ENCODE peak calls at places on chromosomes 12 and 14, in nine cellular contexts. One of them, this sample, is unnamed.

GRCh38 chr12:88958153-88958552 is 377.9 kb upstream of the KITLG start:
- DNase-seq in Peyer's patch: no peak
- DNase-seq in astrocyte: no peak
- DNase-seq in aorta: no peak
- DNase-seq in RWPE2: no peak
- DNase-seq in AG09309: no peak
- DNase-seq in effector memory CD4-positive, alpha-beta T cell: no peak
- DNase-seq in astrocyte of the spinal cord: no peak
- DNase-seq in fibroblast of mammary gland: no peak
- DNase-seq in this sample: no peak

GRCh38 chr12:57176846-57177245 is 29.4 kb upstream of the LRP1-AS start:
- DNase-seq in Peyer's patch: no peak
- DNase-seq in astrocyte: no peak
- DNase-seq in aorta: no peak
- DNase-seq in RWPE2: no peak
- DNase-seq in AG09309: no peak
- DNase-seq in effector memory CD4-positive, alpha-beta T cell: no peak
- DNase-seq in astrocyte of the spinal cord: no peak
- DNase-seq in fibroblast of mammary gland: peak
- DNase-seq in this sample: no peak

GRCh38 chr14:54220122-54220691 is 176.6 kb upstream of the CDKN3 start:
- DNase-seq in Peyer's patch: no peak
- DNase-seq in astrocyte: no peak
- DNase-seq in aorta: no peak
- DNase-seq in RWPE2: no peak
- DNase-seq in AG09309: no peak
- DNase-seq in effector memory CD4-positive, alpha-beta T cell: no peak
- DNase-seq in astrocyte of the spinal cord: no peak
- DNase-seq in fibroblast of mammary gland: no peak
- DNase-seq in this sample: no peak

GRCh38 chr12:89244536-89244935 is 107.8 kb downstream of the DUSP6 start:
- DNase-seq in Peyer's patch: no peak
- DNase-seq in astrocyte: peak
- DNase-seq in aorta: no peak
- DNase-seq in RWPE2: no peak
- DNase-seq in AG09309: no peak
- DNase-seq in effector memory CD4-positive, alpha-beta T cell: no peak
- DNase-seq in astrocyte of the spinal cord: no peak
- DNase-seq in fibroblast of mammary gland: peak
- DNase-seq in this sample: no peak

GRCh38 chr12:6438345-6438744 is 6.4 kb upstream of the CD27 start:
- DNase-seq in Peyer's patch: no peak
- DNase-seq in astrocyte: no peak
- DNase-seq in aorta: no peak
- DNase-seq in RWPE2: peak
- DNase-seq in AG09309: no peak
- DNase-seq in effector memory CD4-positive, alpha-beta T cell: no peak
- DNase-seq in astrocyte of the spinal cord: no peak
- DNase-seq in fibroblast of mammary gland: no peak
- DNase-seq in this sample: no peak

GRCh38 chr14:48430805-48431204 is 755.4 kb upstream of the MDGA2 start:
- DNase-seq in Peyer's patch: peak
- DNase-seq in astrocyte: no peak
- DNase-seq in aorta: no peak
- DNase-seq in RWPE2: no peak
- DNase-seq in AG09309: no peak
- DNase-seq in effector memory CD4-positive, alpha-beta T cell: no peak
- DNase-seq in astrocyte of the spinal cord: no peak
- DNase-seq in fibroblast of mammary gland: no peak
- DNase-seq in this sample: no peak

GRCh38 chr12:49230176-49230575 is 34.7 kb upstream of the TUBA1C start:
- DNase-seq in Peyer's patch: no peak
- DNase-seq in astrocyte: no peak
- DNase-seq in aorta: no peak
- DNase-seq in RWPE2: no peak
- DNase-seq in AG09309: no peak
- DNase-seq in effector memory CD4-positive, alpha-beta T cell: no peak
- DNase-seq in astrocyte of the spinal cord: no peak
- DNase-seq in fibroblast of mammary gland: no peak
- DNase-seq in this sample: no peak

GRCh38 chr12:29073631-29074239 is 75.3 kb upstream of the FAR2 start:
- DNase-seq in Peyer's patch: no peak
- DNase-seq in astrocyte: peak
- DNase-seq in aorta: no peak
- DNase-seq in RWPE2: no peak
- DNase-seq in AG09309: peak
- DNase-seq in effector memory CD4-positive, alpha-beta T cell: no peak
- DNase-seq in astrocyte of the spinal cord: peak
- DNase-seq in fibroblast of mammary gland: peak
- DNase-seq in this sample: no peak

GRCh38 chr12:88052686-88053085 is 23.5 kb upstream of the C12orf50 start:
- DNase-seq in Peyer's patch: no peak
- DNase-seq in astrocyte: peak
- DNase-seq in aorta: no peak
- DNase-seq in RWPE2: no peak
- DNase-seq in AG09309: no peak
- DNase-seq in effector memory CD4-positive, alpha-beta T cell: no peak
- DNase-seq in astrocyte of the spinal cord: peak
- DNase-seq in fibroblast of mammary gland: peak
- DNase-seq in this sample: no peak

GRCh38 chr14:77400216-77400615 is 23.0 kb downstream of the SAMD15 start:
- DNase-seq in Peyer's patch: no peak
- DNase-seq in astrocyte: no peak
- DNase-seq in aorta: no peak
- DNase-seq in RWPE2: no peak
- DNase-seq in AG09309: no peak
- DNase-seq in effector memory CD4-positive, alpha-beta T cell: no peak
- DNase-seq in astrocyte of the spinal cord: no peak
- DNase-seq in fibroblast of mammary gland: no peak
- DNase-seq in this sample: no peak

GRCh38 chr14:34496679-34497513 is 34.9 kb upstream of the SPTSSA start:
- DNase-seq in Peyer's patch: peak
- DNase-seq in astrocyte: peak
- DNase-seq in aorta: peak
- DNase-seq in RWPE2: peak
- DNase-seq in AG09309: peak
- DNase-seq in effector memory CD4-positive, alpha-beta T cell: no peak
- DNase-seq in astrocyte of the spinal cord: peak
- DNase-seq in fibroblast of mammary gland: peak
- DNase-seq in this sample: no peak

GRCh38 chr12:62785941-62786559 is 148.9 kb downstream of the PPM1H start:
- DNase-seq in Peyer's patch: no peak
- DNase-seq in astrocyte: peak
- DNase-seq in aorta: no peak
- DNase-seq in RWPE2: peak
- DNase-seq in AG09309: peak
- DNase-seq in effector memory CD4-positive, alpha-beta T cell: no peak
- DNase-seq in astrocyte of the spinal cord: peak
- DNase-seq in fibroblast of mammary gland: peak
- DNase-seq in this sample: no peak

GRCh38 chr12:14972816-14973215 is at the start of gene PDE6H:
- DNase-seq in Peyer's patch: no peak
- DNase-seq in astrocyte: no peak
- DNase-seq in aorta: no peak
- DNase-seq in RWPE2: no peak
- DNase-seq in AG09309: no peak
- DNase-seq in effector memory CD4-positive, alpha-beta T cell: no peak
- DNase-seq in astrocyte of the spinal cord: no peak
- DNase-seq in fibroblast of mammary gland: no peak
- DNase-seq in this sample: no peak

GRCh38 chr14:100872641-100873071 is 30.9 kb downstream of the RTL1 start:
- DNase-seq in Peyer's patch: peak
- DNase-seq in astrocyte: peak
- DNase-seq in aorta: peak
- DNase-seq in RWPE2: peak
- DNase-seq in AG09309: no peak
- DNase-seq in effector memory CD4-positive, alpha-beta T cell: no peak
- DNase-seq in astrocyte of the spinal cord: peak
- DNase-seq in fibroblast of mammary gland: no peak
- DNase-seq in this sample: no peak

GRCh38 chr12:16524378-16524777 is 81.6 kb downstream of the LMO3 start:
- DNase-seq in Peyer's patch: no peak
- DNase-seq in astrocyte: no peak
- DNase-seq in aorta: no peak
- DNase-seq in RWPE2: no peak
- DNase-seq in AG09309: no peak
- DNase-seq in effector memory CD4-positive, alpha-beta T cell: no peak
- DNase-seq in astrocyte of the spinal cord: no peak
- DNase-seq in fibroblast of mammary gland: no peak
- DNase-seq in this sample: no peak

DNA sequence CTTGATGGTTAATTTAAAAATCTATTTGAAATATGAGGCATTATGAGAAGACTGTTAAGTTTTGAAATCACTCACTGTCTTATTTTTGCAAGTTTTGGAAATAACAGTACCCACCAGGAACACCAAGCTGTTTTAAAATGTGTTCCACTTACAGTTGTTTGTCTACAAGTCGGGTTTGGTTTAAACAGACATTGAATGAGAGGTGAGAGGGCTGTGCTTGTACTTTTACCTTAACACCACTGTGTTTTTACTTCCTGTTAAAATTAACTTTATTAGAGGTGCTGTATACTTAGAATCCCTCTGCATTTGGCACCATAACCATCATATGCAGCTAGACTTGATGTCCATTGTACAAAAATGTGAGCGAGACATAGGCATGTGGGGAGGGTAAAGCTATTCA is 12.8 kb downstream of the ELK3 start:
- DNase-seq in Peyer's patch: no peak
- DNase-seq in astrocyte: no peak
- DNase-seq in aorta: no peak
- DNase-seq in RWPE2: no peak
- DNase-seq in AG09309: no peak
- DNase-seq in effector memory CD4-positive, alpha-beta T cell: no peak
- DNase-seq in astrocyte of the spinal cord: no peak
- DNase-seq in fibroblast of mammary gland: no peak
- DNase-seq in this sample: no peak
- H3K4me3 ChIP-seq in Peyer's patch: no peak
- H3K4me3 ChIP-seq in astrocyte: no peak
- H3K4me3 ChIP-seq in aorta: no peak
- H3K4me3 ChIP-seq in RWPE2: no peak
- H3K4me3 ChIP-seq in AG09309: no peak
- H3K4me3 ChIP-seq in effector memory CD4-positive, alpha-beta T cell: peak
- H3K4me3 ChIP-seq in astrocyte of the spinal cord: no peak
- H3K4me3 ChIP-seq in fibroblast of mammary gland: no peak
- H3K4me3 ChIP-seq in this sample: no peak

GRCh38 chr12:53757095-53757770 is 5.5 kb upstream of the CISTR start:
- DNase-seq in Peyer's patch: peak
- DNase-seq in astrocyte: peak
- DNase-seq in aorta: peak
- DNase-seq in RWPE2: no peak
- DNase-seq in AG09309: no peak
- DNase-seq in effector memory CD4-positive, alpha-beta T cell: peak
- DNase-seq in astrocyte of the spinal cord: peak
- DNase-seq in fibroblast of mammary gland: peak
- DNase-seq in this sample: peak
- H3K4me3 ChIP-seq in Peyer's patch: peak
- H3K4me3 ChIP-seq in astrocyte: no peak
- H3K4me3 ChIP-seq in aorta: no peak
- H3K4me3 ChIP-seq in RWPE2: no peak
- H3K4me3 ChIP-seq in AG09309: no peak
- H3K4me3 ChIP-seq in effector memory CD4-positive, alpha-beta T cell: no peak
- H3K4me3 ChIP-seq in astrocyte of the spinal cord: no peak
- H3K4me3 ChIP-seq in fibroblast of mammary gland: no peak
- H3K4me3 ChIP-seq in this sample: no peak

GRCh38 chr12:52232233-52232915 is 669 bp upstream of the KRT7 start:
- DNase-seq in Peyer's patch: no peak
- DNase-seq in astrocyte: no peak
- DNase-seq in aorta: no peak
- DNase-seq in RWPE2: peak
- DNase-seq in AG09309: no peak
- DNase-seq in effector memory CD4-positive, alpha-beta T cell: no peak
- DNase-seq in astrocyte of the spinal cord: no peak
- DNase-seq in fibroblast of mammary gland: no peak
- DNase-seq in this sample: no peak

GRCh38 chr12:52233462-52234141 is 559 bp downstream of the KRT7 start:
- DNase-seq in Peyer's patch: no peak
- DNase-seq in astrocyte: no peak
- DNase-seq in aorta: no peak
- DNase-seq in RWPE2: peak
- DNase-seq in AG09309: no peak
- DNase-seq in effector memory CD4-positive, alpha-beta T cell: no peak
- DNase-seq in astrocyte of the spinal cord: no peak
- DNase-seq in fibroblast of mammary gland: no peak
- DNase-seq in this sample: no peak

GRCh38 chr12:52234226-52234810 is 1.3 kb downstream of the KRT7 start:
- DNase-seq in Peyer's patch: no peak
- DNase-seq in astrocyte: no peak
- DNase-seq in aorta: no peak
- DNase-seq in RWPE2: peak
- DNase-seq in AG09309: no peak
- DNase-seq in effector memory CD4-positive, alpha-beta T cell: no peak
- DNase-seq in astrocyte of the spinal cord: no peak
- DNase-seq in fibroblast of mammary gland: no peak
- DNase-seq in this sample: no peak

GRCh38 chr12:52231305-52232232 is 1.5 kb upstream of the KRT7 start:
- DNase-seq in Peyer's patch: no peak
- DNase-seq in astrocyte: no peak
- DNase-seq in aorta: no peak
- DNase-seq in RWPE2: peak
- DNase-seq in AG09309: no peak
- DNase-seq in effector memory CD4-positive, alpha-beta T cell: no peak
- DNase-seq in astrocyte of the spinal cord: no peak
- DNase-seq in fibroblast of mammary gland: no peak
- DNase-seq in this sample: no peak

GRCh38 chr12:52232916-52233461 is at the start of gene KRT7:
- DNase-seq in Peyer's patch: no peak
- DNase-seq in astrocyte: no peak
- DNase-seq in aorta: no peak
- DNase-seq in RWPE2: peak
- DNase-seq in AG09309: no peak
- DNase-seq in effector memory CD4-positive, alpha-beta T cell: no peak
- DNase-seq in astrocyte of the spinal cord: no peak
- DNase-seq in fibroblast of mammary gland: no peak
- DNase-seq in this sample: no peak
- H3K4me3 ChIP-seq in Peyer's patch: no peak
- H3K4me3 ChIP-seq in astrocyte: peak
- H3K4me3 ChIP-seq in aorta: no peak
- H3K4me3 ChIP-seq in RWPE2: peak
- H3K4me3 ChIP-seq in AG09309: no peak
- H3K4me3 ChIP-seq in effector memory CD4-positive, alpha-beta T cell: no peak
- H3K4me3 ChIP-seq in astrocyte of the spinal cord: peak
- H3K4me3 ChIP-seq in fibroblast of mammary gland: no peak
- H3K4me3 ChIP-seq in this sample: no peak

DNA sequence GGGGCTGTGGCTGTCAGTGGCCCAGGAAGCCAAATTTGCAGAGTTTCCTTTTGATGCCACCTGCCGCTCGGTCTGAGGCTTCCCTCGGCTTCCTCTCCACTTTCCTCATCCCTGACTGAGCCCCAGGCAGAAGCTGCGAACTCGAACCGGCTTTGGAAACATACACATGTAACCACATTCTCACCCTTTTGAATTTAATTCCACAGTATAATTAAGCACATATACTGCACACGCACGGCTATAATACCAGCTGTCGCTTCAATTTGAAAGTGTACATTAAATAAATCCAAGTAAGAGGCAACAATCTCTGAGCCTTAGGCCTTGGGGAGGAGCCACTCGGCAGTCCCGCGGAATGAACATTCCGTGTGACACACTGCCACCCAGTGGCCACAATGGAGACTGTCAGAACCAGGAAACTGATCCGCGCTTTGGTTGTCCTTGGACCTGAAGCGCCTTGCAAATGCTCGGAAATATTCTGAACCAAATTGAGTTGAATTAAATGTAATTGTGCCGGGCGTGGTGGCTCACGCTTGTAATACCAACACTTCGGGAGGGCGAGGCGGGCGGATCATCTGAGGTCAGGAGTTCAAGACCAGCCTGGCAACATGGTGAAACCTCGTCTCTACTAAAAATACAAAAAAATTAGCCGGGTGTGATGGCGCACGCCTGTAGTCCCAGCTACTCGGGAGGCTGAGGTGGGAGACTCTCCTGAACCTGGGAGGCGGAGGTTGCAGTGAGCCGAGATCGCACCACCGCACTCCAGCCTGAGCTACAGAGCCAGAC is 117.9 kb upstream of the TMPO start:
- DNase-seq in Peyer's patch: peak
- DNase-seq in astrocyte: peak
- DNase-seq in aorta: peak
- DNase-seq in RWPE2: no peak
- DNase-seq in AG09309: peak
- DNase-seq in effector memory CD4-positive, alpha-beta T cell: peak
- DNase-seq in astrocyte of the spinal cord: peak
- DNase-seq in fibroblast of mammary gland: peak
- DNase-seq in this sample: peak
- H3K4me3 ChIP-seq in Peyer's patch: peak
- H3K4me3 ChIP-seq in astrocyte: peak
- H3K4me3 ChIP-seq in aorta: peak
- H3K4me3 ChIP-seq in RWPE2: peak
- H3K4me3 ChIP-seq in AG09309: peak
- H3K4me3 ChIP-seq in effector memory CD4-positive, alpha-beta T cell: peak
- H3K4me3 ChIP-seq in astrocyte of the spinal cord: peak
- H3K4me3 ChIP-seq in fibroblast of mammary gland: peak
- H3K4me3 ChIP-seq in this sample: peak